ENCODE peak calls at places on chromosome 10, in six cellular contexts. K, O, I, S, C and A are unnamed samples.

GRCh38 chr10:31647861-31648260 is 280.8 kb downstream of the ARHGAP12 start:
- DNase-seq in C (no peak), I (no peak), K (no peak), O (no peak), S (no peak), A (no peak)

GRCh38 chr10:131002031-131002861 is 309.3 kb downstream of the TCERG1L start:
- DNase-seq in S (peak; percentile 5), C (no peak), K (no peak), I (no peak), O (no peak), A (no peak)

GRCh38 chr10:74282853-74283205 is 131.8 kb downstream of the ADK start:
- DNase-seq in I (no peak), O (no peak), S (no peak), C (peak; percentile 53), K (no peak), A (no peak)

GRCh38 chr10:5570979-5571810 is 46.4 kb downstream of the CALML3 start:
- DNase-seq in K (peak; percentile 29), S (no peak), I (no peak), O (no peak), C (no peak), A (no peak)

GRCh38 chr10:73873843-73874215 is 526 bp downstream of the CAMK2G start:
- DNase-seq in K (no peak), C (no peak), S (no peak), I (no peak), O (no peak), A (peak; percentile 56)

GRCh38 chr10:132787253-132788179 is 1.6 kb upstream of the NKX6-2 start:
- DNase-seq in I (no peak), K (no peak), S (no peak), O (no peak), C (no peak), A (no peak)

GRCh38 chr10:98088186-98088971 is 46.1 kb upstream of the R3HCC1L start:
- DNase-seq in I (no peak), C (no peak), S (no peak), K (no peak), O (no peak), A (no peak)

GRCh38 chr10:122044045-122044661 is 55.2 kb downstream of the TACC2 start:
- DNase-seq in S (no peak), O (no peak), C (no peak), I (no peak), K (no peak), A (no peak)

GRCh38 chr10:3624367-3624766 is 160.6 kb downstream of the KLF6 start:
- DNase-seq in S (no peak), I (no peak), K (no peak), O (no peak), C (peak; percentile 49), A (no peak)

GRCh38 chr10:45144666-45145065 is 143.9 kb downstream of the ZNF22 start:
- DNase-seq in I (no peak), C (no peak), O (no peak), K (no peak), S (no peak), A (no peak)

GRCh38 chr10:80571352-80571751 is 33.6 kb downstream of the SH2D4B start:
- DNase-seq in O (no peak), K (no peak), I (no peak), S (no peak), C (no peak), A (no peak)

GRCh38 chr10:10327934-10328333 is 689.7 kb upstream of the CELF2 start:
- DNase-seq in S (no peak), C (no peak), K (no peak), I (no peak), O (no peak), A (no peak)

GRCh38 chr10:60149003-60149402 is 240.7 kb downstream of the ANK3 start:
- DNase-seq in K (no peak), C (no peak), I (no peak), O (no peak), S (no peak), A (no peak)

GRCh38 chr10:63901916-63902315 is 380.7 kb downstream of the REEP3 start:
- DNase-seq in S (no peak), C (no peak), I (no peak), O (no peak), K (no peak), A (no peak)

GRCh38 chr10:21363087-21363752 is 162.3 kb downstream of the SKIDA1 start:
- DNase-seq in S (no peak), I (no peak), O (no peak), K (no peak), C (no peak), A (no peak)

GRCh38 chr10:98344589-98345038 is 70.4 kb downstream of the PYROXD2 start:
- DNase-seq in K (peak; percentile 59), O (no peak), I (no peak), C (peak; percentile 24), S (peak; percentile 82), A (no peak)

GRCh38 chr10:72735288-72735926 is 43.5 kb downstream of the MCU start:
- DNase-seq in K (no peak), O (no peak), C (no peak), I (no peak), S (no peak), A (no peak)

GRCh38 chr10:48466611-48467240 is 138.1 kb downstream of the ARHGAP22 start:
- DNase-seq in C (no peak), I (no peak), O (no peak), S (no peak), K (peak; percentile 24), A (no peak)

GRCh38 chr10:71799785-71800453 is 26.6 kb upstream of the VSIR start:
- DNase-seq in I (no peak), O (no peak), S (no peak), C (no peak), K (no peak), A (no peak)

GRCh38 chr10:13971586-13972475 is 358.9 kb downstream of the FRMD4A start:
- DNase-seq in O (no peak), C (peak; percentile 72), S (no peak), K (no peak), I (no peak), A (no peak)

GRCh38 chr10:11875183-11875498 is 52.0 kb downstream of the PROSER2 start:
- DNase-seq in I (no peak), C (no peak), O (no peak), S (no peak), K (no peak), A (no peak)

GRCh38 chr10:129951251-129951808 is 12.7 kb downstream of the EBF3 start:
- DNase-seq in K (peak; percentile 13), C (no peak), O (no peak), S (no peak), I (no peak), A (no peak)

GRCh38 chr10:15352818-15353217 is 18.3 kb downstream of the FAM171A1 start:
- DNase-seq in C (no peak), S (no peak), K (no peak), I (no peak), O (no peak), A (no peak)

GRCh38 chr10:17049195-17049594 is 80.4 kb downstream of the CUBN start:
- DNase-seq in I (no peak), C (no peak), O (no peak), S (no peak), K (no peak), A (no peak)

GRCh38 chr10:78510566-78511323 is 477.1 kb downstream of the RPS24 start:
- DNase-seq in I (no peak), S (no peak), O (no peak), K (peak; percentile 57), C (no peak), A (no peak)
- TF ChIP-seq CTCF in I (no peak), S (no peak), O (no peak), K (no peak), C (no peak), A (no peak)

GRCh38 chr10:114879541-114880158 is 58.1 kb downstream of the FHIP2A start:
- DNase-seq in K (no peak), I (no peak), S (no peak), O (peak; percentile 59), C (peak; percentile 22), A (peak; percentile 55)
- TF ChIP-seq CTCF in K (no peak), I (no peak), S (no peak), O (peak; percentile 61), C (peak; percentile 79), A (peak; percentile 77)

GRCh38 chr10:50622497-50623298 is 1.1 kb downstream of the SGMS1 start:
- DNase-seq in O (peak; percentile 28), I (peak; percentile 32), S (peak; percentile 35), C (peak; percentile 25), K (peak; percentile 75), A (peak; percentile 46)
- TF ChIP-seq CTCF in O (no peak), I (no peak), S (no peak), C (no peak), K (no peak), A (no peak)

DNA sequence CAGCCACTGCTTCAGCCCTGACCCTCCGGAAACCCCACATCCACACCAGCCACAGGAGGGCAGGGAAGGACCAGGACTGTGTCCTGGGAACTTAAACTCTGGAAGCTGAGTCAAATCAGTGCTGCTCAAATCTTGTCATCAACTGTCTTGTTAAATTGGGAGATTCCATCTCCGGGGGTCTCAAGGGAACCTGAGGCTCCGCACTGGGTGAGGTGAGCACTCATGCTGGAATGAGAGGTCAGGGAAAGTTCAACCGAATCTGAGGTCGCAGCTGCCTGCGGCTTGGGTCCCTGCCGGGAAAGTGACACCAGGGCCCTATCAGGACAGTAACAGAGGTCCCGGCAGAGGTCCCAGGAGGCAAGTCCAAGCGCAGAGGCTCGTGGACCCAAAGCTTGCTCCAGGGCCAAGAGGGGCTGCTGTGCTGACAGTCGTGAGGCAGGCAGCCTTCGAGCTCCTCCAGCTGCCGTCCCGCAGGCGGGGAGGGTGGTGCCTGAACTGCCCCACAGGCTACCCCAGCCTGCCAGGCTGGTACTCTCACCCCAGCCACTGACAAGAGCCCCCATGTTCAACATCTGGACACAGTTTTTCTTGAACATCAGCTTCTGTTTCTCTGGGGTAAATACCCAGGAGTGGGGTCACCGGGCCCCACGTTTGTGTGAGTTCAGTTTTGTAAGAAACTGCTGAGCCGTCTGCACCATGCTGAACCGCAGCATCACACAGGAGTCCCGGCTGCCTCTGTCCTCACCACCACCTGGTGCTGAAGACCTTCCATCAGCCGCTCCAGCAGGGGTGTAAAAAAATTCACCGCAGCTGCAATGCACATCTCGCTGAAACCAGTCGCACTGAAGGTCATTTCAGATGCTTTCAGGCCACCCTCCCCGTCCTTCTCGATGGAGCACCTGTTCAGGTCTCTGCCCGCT is 101.0 kb downstream of the DIP2C start:
- DNase-seq in C (no peak), S (no peak), O (no peak), I (no peak), K (no peak), A (no peak)
- TF ChIP-seq CTCF in C (peak; percentile 32), S (no peak), O (no peak), I (no peak), K (no peak), A (no peak)

GRCh38 chr10:81814842-81815241 is 60.2 kb upstream of the NRG3 start:
- DNase-seq in K (no peak), S (no peak), I (no peak), O (no peak), C (no peak), A (no peak)

GRCh38 chr10:81817611-81818160 is 57.3 kb upstream of the NRG3 start:
- DNase-seq in K (no peak), C (no peak), S (no peak), I (no peak), O (no peak), A (no peak)

DNA sequence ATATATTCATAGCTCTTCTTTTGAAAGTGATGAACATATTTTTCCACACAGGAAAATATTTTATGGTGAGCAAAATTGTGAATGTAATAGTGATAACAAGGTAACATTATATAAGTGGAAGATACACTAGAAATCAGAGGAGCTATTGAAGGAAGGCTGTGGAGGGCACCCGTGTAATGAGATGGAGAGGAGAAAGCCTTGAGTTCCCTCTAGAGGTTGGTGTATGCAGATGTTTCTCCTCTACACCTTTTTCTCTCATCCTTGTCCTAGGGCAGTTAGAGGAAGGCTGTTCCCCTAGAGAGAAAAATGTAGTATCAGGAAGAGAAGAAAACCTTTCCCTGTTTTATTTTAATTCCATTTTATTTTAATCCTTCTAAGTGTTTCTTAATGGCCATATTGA is 54.6 kb upstream of the NRG3 start:
- DNase-seq in K (no peak), O (no peak), C (no peak), S (no peak), I (no peak), A (no peak)
- TF ChIP-seq CTCF in K (no peak), O (peak; percentile 61), C (no peak), S (no peak), I (no peak), A (no peak)